ENCODE peak calls at places on chromosomes 6 and 20, in four cellular contexts. L, M, X and Q are unnamed samples.

GRCh38 chr6:48110436-48111142 is 408 bp downstream of the PTCHD4 start:
- DNase-seq in L (no peak), M (no peak), X (no peak), Q (no peak)

GRCh38 chr6:8628063-8628462 is 192.7 kb upstream of the SLC35B3 start:
- DNase-seq in X (no peak), L (no peak), M (no peak), Q (no peak)

GRCh38 chr6:28597924-28598323 is 72.2 kb downstream of the GPX5 start:
- DNase-seq in M (no peak), L (no peak), X (peak; percentile 58), Q (no peak)

GRCh38 chr20:62764156-62764935 is 31.9 kb upstream of the MRGBP start:
- DNase-seq in X (no peak), M (no peak), L (no peak), Q (no peak)

GRCh38 chr20:63658749-63659187 is 656 bp downstream of the RTEL1 start:
- DNase-seq in X (no peak), M (no peak), L (peak; percentile 33), Q (no peak)

GRCh38 chr20:58309607-58310290 is at the start of gene RAB22A:
- DNase-seq in L (peak; percentile 76), X (peak; percentile 3), M (peak; percentile 76), Q (peak; percentile 88)

GRCh38 chr6:38671885-38672467 is 31.0 kb downstream of the GLO1 start:
- DNase-seq in X (peak; percentile 63), M (no peak), L (peak; percentile 45), Q (no peak)

GRCh38 chr6:128569737-128570438 is 49.5 kb upstream of the PTPRK start:
- DNase-seq in M (no peak), L (peak; percentile 93), X (no peak), Q (no peak)

GRCh38 chr20:22908944-22909343 is 126.2 kb upstream of the SSTR4 start:
- DNase-seq in M (no peak), X (no peak), L (no peak), Q (no peak)

GRCh38 chr20:9923648-9924047 is 84.8 kb upstream of the PAK5 start:
- DNase-seq in L (no peak), M (no peak), X (no peak), Q (no peak)